ENCODE peak calls at places on chromosomes 2 and 18, in five cellular contexts. U, L, V, J and F are unnamed samples.

GRCh38 chr2:170985407-170985806 is 56.4 kb downstream of the GORASP2 start:
- DNase-seq in L (no peak), V (no peak), U (no peak), J (no peak), F (no peak)

GRCh38 chr2:118223487-118224136 is 135.3 kb downstream of the INSIG2 start:
- DNase-seq in U (no peak), L (no peak), V (no peak), J (no peak), F (no peak)

GRCh38 chr2:123073371-123073770 is 951.7 kb upstream of the CNTNAP5 start:
- DNase-seq in U (no peak), J (no peak), V (no peak), L (no peak), F (no peak)

GRCh38 chr2:3665886-3666612 is 8.0 kb downstream of the ALLC start:
- DNase-seq in V (no peak), L (no peak), U (no peak), J (no peak), F (no peak)

GRCh38 chr2:29398384-29399237 is 283.4 kb downstream of the CLIP4 start:
- DNase-seq in L (no peak), V (no peak), J (no peak), U (no peak), F (no peak)

GRCh38 chr2:230692760-230693159 is 19.9 kb upstream of the CAB39 start:
- DNase-seq in J (no peak), V (no peak), U (no peak), L (peak), F (no peak)

GRCh38 chr2:241272722-241273551 is 42.5 kb downstream of the HDLBP start:
- DNase-seq in J (peak), V (peak), L (peak), U (peak), F (peak)

GRCh38 chr18:61852496-61852895 is 40.3 kb downstream of the RNF152 start:
- DNase-seq in V (no peak), L (peak), J (no peak), U (no peak), F (peak)

GRCh38 chr2:240236217-240237111 is 96.0 kb upstream of the OTOS start:
- DNase-seq in V (no peak), U (peak), L (no peak), J (no peak), F (no peak)
- H3K27ac ChIP-seq in V (no peak), U (no peak), L (no peak), J (no peak), F (peak)

DNA sequence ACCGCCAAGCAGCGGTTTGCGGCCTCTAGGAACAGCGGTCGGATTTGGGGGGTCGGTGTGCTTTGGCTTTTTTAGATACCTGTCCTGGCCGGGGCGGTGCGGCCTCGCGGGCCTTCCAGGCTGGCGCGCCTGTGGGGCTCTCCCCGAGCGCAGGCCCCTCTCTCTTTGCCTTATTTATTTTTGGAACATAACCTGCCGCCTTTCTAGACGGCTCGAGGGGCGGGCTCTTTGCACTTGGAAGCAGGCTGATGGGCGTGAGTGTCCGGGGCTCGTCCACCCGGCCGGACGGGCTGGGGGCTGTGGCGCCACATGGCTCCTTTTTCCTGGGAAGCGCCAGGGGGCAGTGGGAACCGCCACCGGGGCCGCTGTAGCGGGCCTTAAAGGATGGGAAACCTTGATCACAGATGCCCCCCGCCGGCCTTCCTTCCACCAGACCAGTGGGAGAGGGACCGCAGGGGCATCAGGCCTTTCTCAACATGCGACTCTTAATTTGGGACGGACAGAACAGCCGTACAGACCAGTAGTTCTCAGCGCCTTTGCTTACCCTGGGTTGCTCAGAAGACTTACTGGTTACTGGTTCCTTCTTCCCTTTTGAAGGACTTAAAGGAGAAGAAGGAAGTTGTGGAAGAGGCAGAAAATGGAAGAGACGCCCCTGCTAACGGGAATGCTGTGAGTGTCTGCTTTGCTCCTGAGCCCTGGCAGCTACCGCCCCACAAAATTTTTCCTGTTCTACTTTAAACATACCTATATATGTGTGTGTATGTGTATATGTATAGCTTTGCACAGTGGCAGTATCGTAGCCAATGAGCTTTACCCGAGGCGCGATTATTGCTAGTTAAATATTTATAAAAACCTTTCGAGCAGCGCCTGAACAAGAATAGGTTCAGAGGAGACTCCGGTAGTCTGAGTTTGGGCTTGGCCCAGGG is 2.7 kb downstream of the PTMA start:
- DNase-seq in J (no peak), V (peak), U (no peak), L (no peak), F (no peak)
- TF ChIP-seq CTCF in J (peak), V (no peak), U (no peak), L (no peak), F (no peak)

GRCh38 chr2:20421988-20422678 is 24.7 kb upstream of the RHOB start:
- DNase-seq in L (peak), U (no peak), V (peak), J (peak), F (peak)
- H3K27ac ChIP-seq in L (no peak), U (no peak), V (peak), J (peak), F (peak)

GRCh38 chr2:96143848-96144480 is 1.3 kb downstream of the DUSP2 start:
- DNase-seq in L (no peak), V (no peak), U (no peak), J (no peak), F (peak)

GRCh38 chr2:96143231-96143847 is 1.9 kb downstream of the DUSP2 start:
- DNase-seq in V (no peak), J (no peak), L (no peak), U (no peak), F (no peak)

GRCh38 chr2:96144481-96145027 is 686 bp downstream of the DUSP2 start:
- DNase-seq in V (no peak), J (no peak), U (no peak), L (no peak), F (peak)

GRCh38 chr2:96140941-96141623 is 2.8 kb upstream of the ASTL start:
- DNase-seq in L (no peak), J (no peak), U (no peak), V (no peak), F (no peak)

DNA sequence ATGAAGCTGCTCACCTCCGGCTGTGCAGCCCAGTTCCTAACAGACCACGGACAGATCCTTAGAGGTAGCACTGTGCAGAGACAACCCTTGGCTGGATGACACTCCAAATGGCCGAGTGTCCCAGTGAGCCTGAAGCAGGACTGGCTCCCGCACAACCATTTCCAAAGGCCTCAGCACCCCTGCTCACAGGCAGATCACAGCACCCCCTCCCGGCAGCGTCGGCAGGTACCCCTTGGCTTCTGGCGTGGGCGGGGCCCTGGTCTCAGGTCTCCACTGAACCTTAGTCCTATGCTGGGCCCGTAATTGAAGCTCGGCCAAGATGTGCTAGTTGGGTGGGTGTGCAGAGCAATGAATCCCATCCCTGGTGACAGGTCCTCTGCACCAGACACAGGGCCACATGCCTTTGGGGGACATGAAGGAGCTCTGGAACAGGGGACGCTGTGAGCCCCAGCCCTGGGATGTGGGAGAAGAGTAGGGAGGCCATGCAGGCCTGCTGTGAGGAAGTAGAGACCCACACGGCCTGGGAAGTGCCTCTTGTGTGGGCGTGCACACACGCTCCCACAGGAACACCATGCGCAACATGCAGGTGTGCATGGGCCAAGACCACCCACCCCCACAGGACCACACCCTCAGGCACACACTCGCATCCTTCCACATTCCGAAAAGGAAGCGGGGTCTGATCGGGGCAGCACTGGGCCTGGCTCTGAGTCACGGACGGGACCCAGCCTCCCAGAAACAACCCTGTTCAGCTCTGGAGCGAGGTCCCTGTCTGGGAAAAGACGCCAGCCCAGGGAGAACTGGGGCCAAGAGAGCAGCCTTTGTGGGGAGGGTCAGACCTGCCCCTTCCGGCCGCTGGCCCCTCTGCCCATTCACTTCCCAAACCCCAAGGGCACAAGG is 2.8 kb downstream of the DUSP2 start:
- DNase-seq in U (no peak), L (no peak), V (no peak), J (no peak), F (no peak)
- TF ChIP-seq CTCF in U (no peak), L (no peak), V (no peak), J (no peak), F (no peak)

GRCh38 chr18:79903787-79904356 is 47.6 kb downstream of the SLC66A2 start:
- DNase-seq in L (no peak), J (no peak), U (no peak), V (no peak), F (no peak)
- H3K27ac ChIP-seq in L (no peak), J (no peak), U (no peak), V (no peak), F (peak)